ENCODE peak calls at places on chromosomes 3 and 15, in eight cellular contexts. Y, T, K, J, Z, I, O and H are unnamed samples.

GRCh38 chr15:68279779-68280745 is 2.5 kb downstream of the FEM1B start:
- DNase-seq in Y (peak), T (no peak), K (no peak), J (peak), Z (no peak), I (no peak), O (no peak), H (no peak)

GRCh38 chr15:67882487-67883227 is 42.8 kb upstream of the RNU6-1 start:
- DNase-seq in Y (no peak), T (no peak), K (no peak), J (no peak), Z (no peak), I (no peak), O (peak), H (no peak)

GRCh38 chr3:8324727-8325126 is 176.9 kb upstream of the LMCD1 start:
- DNase-seq in Y (peak), T (no peak), K (no peak), J (peak), Z (no peak), I (no peak), O (peak), H (peak)

GRCh38 chr3:4474683-4475490 is 7.8 kb upstream of the SUMF1 start:
- DNase-seq in Y (no peak), T (no peak), K (no peak), J (peak), Z (no peak), I (peak), O (peak), H (no peak)

GRCh38 chr3:5197470-5198312 is 10.2 kb downstream of the EDEM1 start:
- DNase-seq in Y (no peak), T (no peak), K (no peak), J (peak), Z (no peak), I (no peak), O (peak), H (no peak)

GRCh38 chr3:186427627-186428026 is 65.6 kb upstream of the DGKG start:
- DNase-seq in Y (no peak), T (no peak), K (no peak), J (peak), Z (no peak), I (no peak), O (no peak), H (peak)

GRCh38 chr15:34336333-34336732 is 1.2 kb downstream of the SLC12A6 start:
- DNase-seq in Y (no peak), T (no peak), K (no peak), J (no peak), Z (no peak), I (no peak), O (no peak), H (no peak)

GRCh38 chr3:179020112-179020511 is 51.5 kb downstream of the ZMAT3 start:
- DNase-seq in Y (no peak), T (no peak), K (no peak), J (peak), Z (no peak), I (no peak), O (no peak), H (no peak)

GRCh38 chr3:60010778-60011177 is 961.0 kb upstream of the CFAP20DC start:
- DNase-seq in Y (no peak), T (no peak), K (no peak), J (no peak), Z (no peak), I (no peak), O (peak), H (no peak)

GRCh38 chr3:181710581-181711255 is 1.0 kb upstream of the SOX2 start:
- DNase-seq in Y (peak), T (no peak), K (no peak), J (no peak), Z (peak), I (no peak), O (no peak), H (no peak)

GRCh38 chr15:88389120-88389519 is 78.1 kb downstream of the MRPL46 start:
- DNase-seq in Y (no peak), T (no peak), K (no peak), J (no peak), Z (no peak), I (no peak), O (no peak), H (no peak)

GRCh38 chr3:123841476-123842238 is 42.5 kb downstream of the MYLK start:
- DNase-seq in Y (no peak), T (no peak), K (no peak), J (peak), Z (no peak), I (no peak), O (no peak), H (no peak)

GRCh38 chr15:66720206-66721010 is 18.4 kb downstream of the SMAD6 start:
- DNase-seq in Y (no peak), T (no peak), K (no peak), J (peak), Z (peak), I (no peak), O (no peak), H (no peak)

GRCh38 chr3:128620268-128620691 is 30.3 kb downstream of the RPN1 start:
- DNase-seq in Y (no peak), T (no peak), K (no peak), J (no peak), Z (peak), I (no peak), O (peak), H (no peak)

GRCh38 chr3:173733029-173733652 is 335.6 kb downstream of the NLGN1 start:
- DNase-seq in Y (no peak), T (no peak), K (no peak), J (peak), Z (no peak), I (peak), O (peak), H (no peak)

GRCh38 chr3:65946438-65946837 is 92.3 kb downstream of the MAGI1 start:
- DNase-seq in Y (no peak), T (no peak), K (no peak), J (peak), Z (no peak), I (no peak), O (no peak), H (peak)

GRCh38 chr3:139320551-139321309 is 23.1 kb upstream of the MRPS22 start:
- DNase-seq in Y (no peak), T (no peak), K (peak), J (no peak), Z (no peak), I (no peak), O (no peak), H (no peak)

GRCh38 chr3:70053293-70053692 is 53.8 kb downstream of the SAMMSON start:
- DNase-seq in Y (no peak), T (no peak), K (no peak), J (peak), Z (no peak), I (no peak), O (no peak), H (no peak)

GRCh38 chr3:60226907-60227306 is 1024.3 kb downstream of the FHIT start:
- DNase-seq in Y (no peak), T (no peak), K (no peak), J (no peak), Z (no peak), I (no peak), O (no peak), H (no peak)

GRCh38 chr3:113626513-113627371 is 69.7 kb downstream of the USF3 start:
- DNase-seq in Y (peak), T (peak), K (peak), J (peak), Z (no peak), I (peak), O (no peak), H (peak)

GRCh38 chr15:74618841-74619596 is 3.4 kb downstream of the CLK3 start:
- DNase-seq in Y (peak), T (no peak), K (no peak), J (no peak), Z (peak), I (no peak), O (no peak), H (no peak)
- H3K4me3 ChIP-seq in Y (no peak), T (no peak), K (no peak), J (no peak), Z (no peak), I (no peak), O (no peak), H (no peak)

DNA sequence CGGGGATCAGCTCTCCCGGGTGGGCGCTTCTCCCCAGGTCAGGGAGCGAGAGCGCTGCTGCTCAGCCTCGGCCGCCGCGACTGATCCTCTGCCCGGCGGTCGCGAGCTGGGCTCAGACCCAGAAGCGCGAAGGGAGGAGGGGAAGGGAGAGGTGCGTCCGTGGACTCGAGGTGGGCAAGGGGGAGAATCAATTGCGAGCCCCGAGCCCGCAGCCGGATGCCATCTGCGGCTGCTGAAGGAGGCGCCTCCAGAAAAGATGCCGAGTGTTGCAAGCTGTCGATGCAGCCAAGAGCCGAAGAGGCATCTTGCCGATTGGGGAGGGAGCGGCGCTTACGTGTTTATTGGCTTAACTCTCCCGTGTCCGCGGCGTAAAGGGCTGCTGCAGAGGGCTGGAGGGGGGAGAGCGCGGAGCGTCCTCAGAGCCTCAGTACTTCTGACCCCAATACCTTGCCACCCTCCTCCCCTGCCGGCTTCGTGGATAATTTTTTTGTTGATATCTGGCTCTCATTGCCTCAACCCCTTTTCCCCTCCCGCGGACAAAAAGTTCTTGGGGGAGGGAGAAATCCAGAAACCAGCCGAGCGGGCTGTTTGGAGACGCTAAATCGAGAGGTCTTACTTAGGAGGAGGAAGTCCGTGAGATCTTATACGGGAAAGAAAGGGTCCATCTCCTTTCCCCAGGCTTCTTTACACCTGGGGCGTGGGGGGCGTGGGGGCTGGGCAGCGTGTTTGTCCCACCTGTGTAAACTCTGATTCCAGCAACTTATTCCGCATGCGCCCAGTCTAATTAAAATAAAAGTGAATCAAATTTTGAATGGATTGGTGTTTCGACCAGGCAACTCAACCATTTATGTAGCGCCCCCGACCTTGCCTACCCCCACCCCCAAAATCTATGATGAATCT is at the start of gene CADPS:
- DNase-seq in Y (peak), T (no peak), K (peak), J (no peak), Z (peak), I (no peak), O (no peak), H (peak)
- H3K4me3 ChIP-seq in Y (peak), T (peak), K (peak), J (no peak), Z (peak), I (no peak), O (no peak), H (peak)

GRCh38 chr3:152383136-152383606 is 114.4 kb downstream of the MBNL1 start:
- DNase-seq in Y (no peak), T (no peak), K (no peak), J (no peak), Z (no peak), I (no peak), O (no peak), H (no peak)
- H3K4me3 ChIP-seq in Y (no peak), T (no peak), K (peak), J (peak), Z (no peak), I (no peak), O (no peak), H (peak)

DNA sequence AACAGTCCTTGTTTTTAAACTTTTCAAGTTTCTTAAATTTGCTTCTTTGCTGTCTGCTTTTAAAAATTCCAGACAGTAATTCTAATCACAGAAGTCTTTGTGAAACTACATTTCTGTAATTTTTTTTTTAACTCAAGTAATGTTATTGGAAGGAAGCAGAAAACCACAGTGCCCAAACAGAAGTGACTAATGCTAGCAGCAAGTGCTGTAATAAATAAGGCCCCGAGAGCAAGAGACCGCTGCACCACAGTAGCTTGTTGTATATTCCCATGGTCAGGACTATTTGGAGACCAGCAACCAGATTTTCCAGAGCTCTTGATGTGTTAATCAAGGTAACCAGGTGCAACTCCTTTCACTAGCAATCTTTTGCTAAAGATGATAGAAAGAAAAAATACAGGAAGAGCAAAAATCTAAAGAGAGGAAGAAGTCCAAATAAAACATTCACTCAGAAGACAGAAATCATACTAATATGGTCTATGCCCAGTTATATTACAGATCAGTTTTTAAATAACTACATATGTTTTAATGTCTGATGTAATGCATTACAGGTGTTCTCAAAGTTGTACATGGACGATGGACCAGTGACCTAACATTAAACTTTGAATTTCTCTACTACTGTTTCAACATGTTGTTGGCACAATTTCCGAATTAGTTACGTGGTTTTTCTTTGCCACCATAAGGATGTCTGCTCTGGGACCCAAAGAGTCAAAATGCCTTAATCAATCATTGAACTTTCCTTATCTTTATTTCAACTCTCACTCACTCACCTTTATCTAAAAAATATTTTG is 36.4 kb downstream of the WWTR1 start:
- DNase-seq in Y (no peak), T (no peak), K (no peak), J (peak), Z (no peak), I (peak), O (no peak), H (no peak)
- H3K4me3 ChIP-seq in Y (no peak), T (no peak), K (no peak), J (no peak), Z (no peak), I (no peak), O (no peak), H (no peak)

DNA sequence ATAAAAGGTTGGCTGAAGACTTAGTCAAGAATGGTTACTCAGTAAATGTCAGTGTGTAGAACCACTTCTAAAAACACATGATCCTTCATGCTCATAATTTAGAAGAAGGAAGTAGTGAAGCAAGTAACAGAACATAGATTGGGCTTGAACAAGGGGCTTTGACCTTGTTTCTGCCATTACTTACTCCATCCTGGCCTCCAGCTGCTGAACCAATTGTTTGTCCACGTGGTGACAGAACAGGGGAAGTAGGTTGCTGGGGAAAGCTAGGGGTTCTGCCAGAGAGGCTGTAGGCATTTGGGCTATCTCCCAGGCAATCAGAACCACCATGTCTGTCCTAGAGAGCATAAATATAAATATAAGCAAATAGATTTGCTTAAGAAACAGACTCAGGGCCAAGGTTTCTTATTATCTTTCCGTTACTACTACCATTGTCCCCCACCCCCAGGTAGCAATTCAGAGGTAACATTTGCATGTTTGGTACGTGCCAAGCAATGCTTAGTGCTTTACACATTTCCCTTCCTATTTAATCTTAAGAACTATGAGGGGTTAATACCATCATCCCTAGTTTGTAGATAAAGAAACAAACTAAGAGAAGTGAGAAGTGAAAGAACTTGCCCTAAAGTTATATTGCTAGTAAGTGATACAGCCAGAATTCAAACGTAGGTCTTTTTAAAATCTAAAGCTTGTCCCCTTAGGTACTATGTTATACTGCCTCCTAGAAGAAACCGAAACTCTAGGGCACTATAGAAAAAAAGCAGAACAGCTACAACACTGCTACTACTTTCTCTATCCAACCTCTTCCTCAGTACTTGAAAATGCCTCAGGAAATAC is 3.0 kb upstream of the SPG11 start:
- DNase-seq in Y (no peak), T (no peak), K (no peak), J (no peak), Z (no peak), I (no peak), O (no peak), H (no peak)
- H3K4me3 ChIP-seq in Y (no peak), T (no peak), K (no peak), J (no peak), Z (no peak), I (no peak), O (no peak), H (no peak)

GRCh38 chr3:94441494-94441847 is 378.6 kb downstream of the NSUN3 start:
- DNase-seq in Y (no peak), T (no peak), K (no peak), J (no peak), Z (no peak), I (no peak), O (no peak), H (no peak)

GRCh38 chr3:94440767-94441493 is 378.1 kb downstream of the NSUN3 start:
- DNase-seq in Y (no peak), T (no peak), K (no peak), J (peak), Z (no peak), I (peak), O (no peak), H (no peak)
- H3K4me3 ChIP-seq in Y (no peak), T (no peak), K (no peak), J (no peak), Z (no peak), I (no peak), O (no peak), H (no peak)